ENCODE peak calls at places on chromosomes 5 and 9, in four cellular contexts. One of them, this sample, is unnamed.

GRCh38 chr9:78938821-78939220 is 632.9 kb upstream of the TLE4 start:
- DNase-seq in stimulated activated CD4-positive, alpha-beta T cell treated with anti-CD3 and anti-CD28 coated beads, Interleukin-2, amount 100 ng/mL, for 48 hours: no peak
- DNase-seq in WERI-Rb-1: no peak
- DNase-seq in effector memory CD4-positive, alpha-beta T cell: no peak
- DNase-seq in this sample: no peak

GRCh38 chr5:62132279-62132678 is 173.7 kb upstream of the KIF2A start:
- DNase-seq in stimulated activated CD4-positive, alpha-beta T cell treated with anti-CD3 and anti-CD28 coated beads, Interleukin-2, amount 100 ng/mL, for 48 hours: no peak
- DNase-seq in WERI-Rb-1: no peak
- DNase-seq in effector memory CD4-positive, alpha-beta T cell: no peak
- DNase-seq in this sample: no peak

GRCh38 chr5:138874771-138875628 is at the start of gene LRRTM2:
- DNase-seq in stimulated activated CD4-positive, alpha-beta T cell treated with anti-CD3 and anti-CD28 coated beads, Interleukin-2, amount 100 ng/mL, for 48 hours: no peak
- DNase-seq in WERI-Rb-1: peak
- DNase-seq in effector memory CD4-positive, alpha-beta T cell: no peak
- DNase-seq in this sample: no peak

GRCh38 chr5:93454896-93455295 is 126.1 kb downstream of the NR2F1-AS1 start:
- DNase-seq in WERI-Rb-1: no peak
- DNase-seq in effector memory CD4-positive, alpha-beta T cell: no peak
- DNase-seq in stimulated activated CD4-positive, alpha-beta T cell treated with anti-CD3 and anti-CD28 coated beads, Interleukin-2, amount 100 ng/mL, for 48 hours: no peak
- DNase-seq in this sample: no peak

GRCh38 chr9:34084562-34084961 is 35.9 kb upstream of the UBAP2 start:
- DNase-seq in WERI-Rb-1: no peak
- DNase-seq in stimulated activated CD4-positive, alpha-beta T cell treated with anti-CD3 and anti-CD28 coated beads, Interleukin-2, amount 100 ng/mL, for 48 hours: no peak
- DNase-seq in effector memory CD4-positive, alpha-beta T cell: no peak
- DNase-seq in this sample: no peak

GRCh38 chr9:89993678-89994630 is 389.1 kb downstream of the GADD45G start:
- DNase-seq in stimulated activated CD4-positive, alpha-beta T cell treated with anti-CD3 and anti-CD28 coated beads, Interleukin-2, amount 100 ng/mL, for 48 hours: no peak
- DNase-seq in effector memory CD4-positive, alpha-beta T cell: no peak
- DNase-seq in WERI-Rb-1: no peak
- DNase-seq in this sample: no peak

GRCh38 chr5:178394074-178394473 is 161.5 kb upstream of the PHYKPL start:
- DNase-seq in stimulated activated CD4-positive, alpha-beta T cell treated with anti-CD3 and anti-CD28 coated beads, Interleukin-2, amount 100 ng/mL, for 48 hours: no peak
- DNase-seq in WERI-Rb-1: no peak
- DNase-seq in effector memory CD4-positive, alpha-beta T cell: no peak
- DNase-seq in this sample: no peak

GRCh38 chr5:36836831-36837230 is 39.7 kb upstream of the NIPBL start:
- DNase-seq in effector memory CD4-positive, alpha-beta T cell: no peak
- DNase-seq in WERI-Rb-1: no peak
- DNase-seq in stimulated activated CD4-positive, alpha-beta T cell treated with anti-CD3 and anti-CD28 coated beads, Interleukin-2, amount 100 ng/mL, for 48 hours: no peak
- DNase-seq in this sample: no peak

GRCh38 chr5:83572271-83572670 is 100.7 kb downstream of the VCAN start:
- DNase-seq in stimulated activated CD4-positive, alpha-beta T cell treated with anti-CD3 and anti-CD28 coated beads, Interleukin-2, amount 100 ng/mL, for 48 hours: no peak
- DNase-seq in WERI-Rb-1: no peak
- DNase-seq in effector memory CD4-positive, alpha-beta T cell: no peak
- DNase-seq in this sample: no peak

GRCh38 chr5:165805756-165806155 is 2300.3 kb downstream of the MAT2B start:
- DNase-seq in effector memory CD4-positive, alpha-beta T cell: no peak
- DNase-seq in WERI-Rb-1: peak
- DNase-seq in stimulated activated CD4-positive, alpha-beta T cell treated with anti-CD3 and anti-CD28 coated beads, Interleukin-2, amount 100 ng/mL, for 48 hours: no peak
- DNase-seq in this sample: no peak

GRCh38 chr9:125126019-125126746 is 17.1 kb downstream of the SCAI start:
- DNase-seq in WERI-Rb-1: no peak
- DNase-seq in effector memory CD4-positive, alpha-beta T cell: peak
- DNase-seq in stimulated activated CD4-positive, alpha-beta T cell treated with anti-CD3 and anti-CD28 coated beads, Interleukin-2, amount 100 ng/mL, for 48 hours: peak
- DNase-seq in this sample: no peak

GRCh38 chr9:21682981-21683380 is 119.5 kb upstream of the MTAP start:
- DNase-seq in effector memory CD4-positive, alpha-beta T cell: no peak
- DNase-seq in stimulated activated CD4-positive, alpha-beta T cell treated with anti-CD3 and anti-CD28 coated beads, Interleukin-2, amount 100 ng/mL, for 48 hours: no peak
- DNase-seq in WERI-Rb-1: no peak
- DNase-seq in this sample: no peak

GRCh38 chr9:99637640-99638039 is 184.0 kb upstream of the NR4A3 start:
- DNase-seq in stimulated activated CD4-positive, alpha-beta T cell treated with anti-CD3 and anti-CD28 coated beads, Interleukin-2, amount 100 ng/mL, for 48 hours: no peak
- DNase-seq in WERI-Rb-1: no peak
- DNase-seq in effector memory CD4-positive, alpha-beta T cell: no peak
- DNase-seq in this sample: no peak

GRCh38 chr5:73818357-73818756 is 192.4 kb downstream of the ARHGEF28 start:
- DNase-seq in WERI-Rb-1: no peak
- DNase-seq in effector memory CD4-positive, alpha-beta T cell: no peak
- DNase-seq in stimulated activated CD4-positive, alpha-beta T cell treated with anti-CD3 and anti-CD28 coated beads, Interleukin-2, amount 100 ng/mL, for 48 hours: no peak
- DNase-seq in this sample: no peak

GRCh38 chr5:149796836-149797235 is 66.7 kb downstream of the PPARGC1B start:
- DNase-seq in effector memory CD4-positive, alpha-beta T cell: no peak
- DNase-seq in stimulated activated CD4-positive, alpha-beta T cell treated with anti-CD3 and anti-CD28 coated beads, Interleukin-2, amount 100 ng/mL, for 48 hours: no peak
- DNase-seq in WERI-Rb-1: peak
- DNase-seq in this sample: no peak

GRCh38 chr5:172133359-172134029 is 54.5 kb downstream of the STK10 start:
- DNase-seq in effector memory CD4-positive, alpha-beta T cell: peak
- DNase-seq in stimulated activated CD4-positive, alpha-beta T cell treated with anti-CD3 and anti-CD28 coated beads, Interleukin-2, amount 100 ng/mL, for 48 hours: peak
- DNase-seq in WERI-Rb-1: no peak
- DNase-seq in this sample: no peak

GRCh38 chr9:91978739-91979414 is 28.8 kb upstream of the ROR2 start:
- DNase-seq in effector memory CD4-positive, alpha-beta T cell: no peak
- DNase-seq in WERI-Rb-1: peak
- DNase-seq in stimulated activated CD4-positive, alpha-beta T cell treated with anti-CD3 and anti-CD28 coated beads, Interleukin-2, amount 100 ng/mL, for 48 hours: no peak
- DNase-seq in this sample: no peak

This sample was measured in cortex of kidney.